ENCODE peak calls at places on chromosomes 5 and 9, in seven cellular contexts. O is CD4-positive, alpha-beta T cell; H is fibroblast of pulmonary artery; Y is brain microvascular endothelial cell; Z is fibroblast of the aortic adventitia; G is heart right ventricle; L is hepatocyte. S is an unnamed sample.

GRCh38 chr9:89234636-89235035 is 56.0 kb upstream of the SHC3 start:
- DNase-seq in G (no peak), L (no peak), Y (no peak), H (peak), O (no peak), Z (peak), S (no peak)

GRCh38 chr9:95409650-95410426 is 92.3 kb upstream of the FANCC start:
- DNase-seq in O (no peak), Y (peak), G (no peak), H (peak), L (peak), Z (peak), S (no peak)

GRCh38 chr5:151278845-151279244 is 24.7 kb downstream of the SLC36A3 start:
- DNase-seq in L (no peak), O (no peak), H (no peak), Z (no peak), G (no peak), Y (no peak), S (no peak)

GRCh38 chr5:167785106-167785505 is 506.3 kb upstream of the WWC1 start:
- DNase-seq in H (no peak), Z (no peak), O (no peak), L (no peak), G (no peak), Y (no peak), S (no peak)

GRCh38 chr9:94851467-94851866 is 125.0 kb downstream of the AOPEP start:
- DNase-seq in O (no peak), Z (no peak), H (no peak), Y (no peak), L (no peak), G (no peak), S (no peak)

GRCh38 chr5:111133436-111133751 is 41.2 kb downstream of the WDR36 start:
- DNase-seq in Y (no peak), O (no peak), G (no peak), Z (no peak), L (no peak), H (no peak), S (no peak)

GRCh38 chr5:142915840-142916424 is 145.8 kb downstream of the ARHGAP26 start:
- DNase-seq in L (peak), Z (no peak), O (no peak), G (no peak), Y (no peak), H (peak), S (no peak)

GRCh38 chr5:90709323-90710148 is 150.9 kb downstream of the ADGRV1 start:
- DNase-seq in H (peak), Z (peak), G (no peak), Y (peak), O (no peak), L (peak), S (no peak)

GRCh38 chr9:124593080-124594058 is 86.2 kb upstream of the NR5A1 start:
- DNase-seq in L (peak), O (no peak), G (no peak), Y (no peak), Z (no peak), H (no peak), S (no peak)

GRCh38 chr5:58156977-58157701 is 302.7 kb downstream of the PLK2 start:
- DNase-seq in Y (peak), G (no peak), Z (peak), L (peak), O (no peak), H (peak), S (no peak)

GRCh38 chr5:141492168-141492885 is 3.4 kb downstream of the PCDHGC5 start:
- DNase-seq in O (no peak), Y (no peak), H (no peak), L (no peak), G (no peak), Z (no peak), S (no peak)

GRCh38 chr5:26719824-26720223 is 318.6 kb downstream of the CDH9 start:
- DNase-seq in O (no peak), Z (no peak), Y (no peak), H (no peak), G (no peak), L (no peak), S (no peak)

GRCh38 chr5:131272365-131273123 is 8.7 kb downstream of the CDC42SE2 start:
- DNase-seq in Z (no peak), H (peak), G (no peak), O (no peak), Y (no peak), L (no peak), S (no peak)

GRCh38 chr5:82480331-82480730 is 202.2 kb upstream of the RPS23 start:
- DNase-seq in G (no peak), Y (no peak), O (no peak), H (no peak), Z (no peak), L (no peak), S (no peak)

GRCh38 chr5:124651663-124652513 is 94.6 kb downstream of the ZNF608 start:
- DNase-seq in Z (peak), Y (peak), G (peak), H (peak), L (peak), O (no peak), S (peak)

GRCh38 chr5:27311544-27311943 is 273.2 kb upstream of the CDH9 start:
- DNase-seq in G (no peak), Y (no peak), O (no peak), L (peak), H (peak), Z (peak), S (no peak)

GRCh38 chr5:116135344-116135743 is 50.5 kb downstream of the COMMD10 start:
- DNase-seq in Z (no peak), O (no peak), Y (no peak), G (no peak), H (no peak), L (no peak), S (no peak)

GRCh38 chr9:105405514-105406131 is 42.2 kb upstream of the FSD1L start:
- DNase-seq in Z (no peak), Y (peak), G (no peak), L (no peak), H (no peak), O (peak), S (peak)

GRCh38 chr5:72597456-72597948 is 90.3 kb upstream of the ZNF366 start:
- DNase-seq in G (no peak), Z (peak), O (no peak), L (peak), H (peak), Y (peak), S (no peak)

GRCh38 chr5:136667789-136668188 is 302.4 kb upstream of the TRPC7 start:
- DNase-seq in Y (no peak), O (no peak), L (no peak), G (no peak), H (no peak), Z (no peak), S (no peak)

GRCh38 chr5:136666970-136667620 is 301.8 kb upstream of the TRPC7 start:
- DNase-seq in L (no peak), Z (no peak), H (no peak), O (no peak), G (no peak), Y (no peak), S (no peak)
- TF ChIP-seq CTCF in L (no peak), Z (no peak), H (no peak), O (no peak), G (no peak), Y (no peak), S (no peak)

GRCh38 chr5:43113546-43113945 is 7.2 kb upstream of the ZNF131 start:
- DNase-seq in O (no peak), H (no peak), L (no peak), Z (no peak), Y (no peak), G (no peak), S (no peak)

GRCh38 chr5:43106290-43106638 is 14.4 kb upstream of the ZNF131 start:
- DNase-seq in O (no peak), Y (peak), G (no peak), H (no peak), Z (no peak), L (no peak), S (no peak)

GRCh38 chr5:43115968-43116367 is 4.7 kb upstream of the ZNF131 start:
- DNase-seq in L (no peak), Z (no peak), Y (no peak), H (no peak), G (no peak), O (no peak), S (no peak)

GRCh38 chr5:43105369-43106289 is 15.1 kb upstream of the ZNF131 start:
- DNase-seq in Z (peak), Y (peak), L (peak), O (peak), G (peak), H (peak), S (peak)

DNA sequence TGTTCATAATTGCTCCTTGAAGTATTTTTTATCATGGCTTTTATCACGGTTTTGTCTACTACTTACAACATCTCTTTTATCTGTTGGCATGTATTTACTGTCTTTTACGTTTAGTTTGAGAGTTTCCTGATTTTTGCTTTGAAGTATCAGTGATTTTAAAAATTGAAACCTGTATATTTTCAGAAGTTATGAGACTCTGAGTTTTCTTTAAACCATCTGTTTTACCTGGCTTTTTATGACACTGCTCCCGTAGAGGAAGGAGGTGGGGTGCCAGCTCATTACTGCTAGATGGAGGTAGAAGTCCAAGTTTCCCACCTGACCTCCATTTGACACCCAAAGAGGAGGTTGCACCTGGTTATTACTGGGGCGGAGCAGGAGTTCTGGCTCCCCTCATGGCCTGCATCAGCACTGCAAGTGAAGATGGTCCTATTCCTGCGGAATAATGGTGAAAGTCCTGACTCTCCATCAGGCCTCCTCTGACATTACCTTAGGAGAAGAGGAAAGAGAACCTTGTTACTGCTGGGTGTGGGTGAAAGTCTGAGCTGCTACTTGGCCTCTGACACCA is 10.0 kb upstream of the ZNF131 start:
- DNase-seq in Z (no peak), O (no peak), H (no peak), G (no peak), Y (no peak), L (peak), S (no peak)
- TF ChIP-seq CTCF in Z (peak), O (peak), H (peak), G (no peak), Y (peak), L (peak), S (no peak)

GRCh38 chr5:64637144-64637543 is 53.2 kb upstream of the SHISAL2B start:
- DNase-seq in H (no peak), Z (no peak), L (no peak), O (no peak), G (no peak), Y (no peak), S (no peak)
- TF ChIP-seq CTCF in H (no peak), Z (no peak), L (no peak), O (no peak), G (no peak), Y (no peak), S (no peak)

GRCh38 chr9:122011818-122012498 is 81.2 kb downstream of the TTLL11 start:
- DNase-seq in O (no peak), H (no peak), G (no peak), Z (no peak), L (no peak), Y (no peak), S (no peak)

GRCh38 chr9:122020398-122020797 is 72.7 kb downstream of the TTLL11 start:
- DNase-seq in Z (peak), L (no peak), Y (no peak), G (no peak), H (peak), O (no peak), S (no peak)

GRCh38 chr9:122015165-122015821 is 77.8 kb downstream of the TTLL11 start:
- DNase-seq in Y (no peak), O (no peak), Z (no peak), H (no peak), G (no peak), L (no peak), S (no peak)

GRCh38 chr9:122016309-122016708 is 76.8 kb downstream of the TTLL11 start:
- DNase-seq in H (no peak), O (no peak), L (no peak), Z (no peak), Y (no peak), G (no peak), S (no peak)

GRCh38 chr9:122016789-122017188 is 76.3 kb downstream of the TTLL11 start:
- DNase-seq in H (peak), O (no peak), L (no peak), G (no peak), Y (no peak), Z (peak), S (no peak)
- TF ChIP-seq CTCF in H (peak), O (no peak), L (peak), G (peak), Y (peak), Z (peak), S (no peak)

GRCh38 chr9:91034521-91034920 is 232.9 kb downstream of the SYK start:
- DNase-seq in Z (no peak), O (no peak), L (no peak), H (no peak), Y (no peak), G (no peak), S (no peak)
- TF ChIP-seq CTCF in Z (no peak), O (no peak), L (no peak), H (no peak), Y (no peak), G (no peak), S (no peak)

GRCh38 chr5:180595046-180595379 is 3.7 kb upstream of the SCGB3A1 start:
- DNase-seq in Y (no peak), Z (no peak), L (no peak), O (no peak), H (no peak), G (no peak), S (no peak)

GRCh38 chr5:180594311-180595045 is 3.2 kb upstream of the SCGB3A1 start:
- DNase-seq in H (no peak), G (no peak), Y (no peak), L (no peak), O (no peak), Z (no peak), S (no peak)

GRCh38 chr5:180596668-180597231 is 5.5 kb upstream of the SCGB3A1 start:
- DNase-seq in G (no peak), O (no peak), Z (no peak), L (no peak), H (no peak), Y (no peak), S (no peak)

GRCh38 chr5:180595381-180596114 is 4.2 kb upstream of the SCGB3A1 start:
- DNase-seq in H (no peak), G (no peak), Z (no peak), Y (no peak), O (no peak), L (no peak), S (no peak)

GRCh38 chr5:180596115-180596667 is 4.9 kb upstream of the SCGB3A1 start:
- DNase-seq in H (no peak), G (no peak), O (no peak), L (no peak), Y (no peak), Z (no peak), S (no peak)
- TF ChIP-seq CTCF in H (no peak), G (no peak), O (no peak), L (no peak), Y (no peak), Z (no peak), S (no peak)

DNA sequence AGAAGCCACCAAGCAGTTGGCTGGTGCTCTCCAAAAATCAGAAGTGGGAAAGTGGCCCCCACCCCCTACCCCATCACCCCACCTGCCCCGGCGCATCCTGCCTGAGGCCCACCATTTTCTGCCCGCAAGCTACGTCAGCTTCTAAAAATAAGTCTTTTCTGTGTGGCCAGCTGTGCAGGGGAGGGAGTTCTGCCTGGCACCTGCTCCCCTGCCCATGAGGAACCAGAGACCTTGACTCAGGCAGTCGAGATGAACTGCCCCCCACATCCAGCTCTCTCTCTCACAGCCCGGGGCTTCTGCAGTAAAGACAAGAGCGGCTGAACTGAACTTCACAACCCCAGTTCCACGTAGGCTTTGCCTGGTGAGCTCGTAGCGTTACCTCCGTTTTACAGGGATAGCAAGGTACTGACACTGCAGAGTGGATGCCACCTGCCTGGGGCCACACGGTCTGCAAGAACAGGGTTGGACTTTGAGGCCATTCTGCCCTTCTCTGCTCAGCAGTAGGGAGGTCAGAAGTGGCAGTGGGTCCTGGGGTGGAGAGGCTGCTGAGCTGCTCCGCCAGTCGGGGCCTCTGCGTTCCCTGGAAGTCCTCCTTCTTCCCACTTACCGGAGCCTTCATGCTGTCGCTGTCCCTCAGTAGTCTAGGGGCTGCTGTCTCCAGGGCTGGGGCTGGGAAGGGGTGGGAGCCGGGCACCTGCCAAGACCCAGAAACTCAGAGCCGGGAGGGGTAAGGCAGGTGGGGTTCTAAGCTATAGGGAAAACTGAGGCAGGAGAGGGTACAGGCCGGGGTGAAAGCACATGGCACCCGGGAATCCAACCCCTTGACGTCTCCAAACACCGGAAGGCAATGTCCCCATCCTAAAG is 808 bp downstream of the ST6GALNAC4 start:
- DNase-seq in Z (no peak), H (no peak), Y (no peak), L (no peak), G (no peak), O (no peak), S (no peak)
- TF ChIP-seq CTCF in Z (no peak), H (no peak), Y (no peak), L (no peak), G (no peak), O (no peak), S (no peak)

DNA sequence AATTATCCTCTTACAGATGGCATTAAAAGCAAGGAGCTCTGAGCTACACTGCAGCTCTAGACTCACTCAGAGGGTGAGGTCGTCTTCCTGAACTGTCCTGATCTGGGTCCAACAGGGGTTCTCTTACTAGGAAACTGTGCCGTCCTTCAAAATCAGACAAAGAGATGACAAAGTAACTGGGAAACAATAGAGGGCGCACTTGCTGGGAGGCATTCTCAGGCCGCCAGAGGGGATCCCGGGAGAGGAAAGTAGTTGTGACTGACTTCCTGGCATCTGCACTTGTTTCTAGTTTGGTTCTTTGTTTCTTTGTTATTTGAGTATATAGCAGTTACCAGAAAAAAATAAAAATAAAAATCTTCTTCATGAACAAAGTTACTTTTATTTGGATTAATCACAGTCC is 142.9 kb upstream of the MSX2 start:
- DNase-seq in L (peak), G (no peak), O (no peak), Y (no peak), H (no peak), Z (no peak), S (no peak)
- TF ChIP-seq CTCF in L (peak), G (peak), O (no peak), Y (peak), H (peak), Z (no peak), S (no peak)

GRCh38 chr5:38749861-38750260 is 96.0 kb upstream of the OSMR start:
- DNase-seq in Z (no peak), Y (no peak), L (no peak), H (no peak), G (no peak), O (no peak), S (no peak)

GRCh38 chr5:38752622-38753021 is 93.2 kb upstream of the OSMR start:
- DNase-seq in G (no peak), Z (no peak), H (no peak), Y (no peak), O (no peak), L (no peak), S (no peak)

GRCh38 chr5:38753776-38754175 is 92.0 kb upstream of the OSMR start:
- DNase-seq in O (no peak), H (no peak), Y (no peak), L (no peak), G (no peak), Z (no peak), S (no peak)

GRCh38 chr5:38755171-38755570 is 90.6 kb upstream of the OSMR start:
- DNase-seq in H (peak), O (no peak), Y (peak), Z (peak), L (no peak), G (no peak), S (no peak)

DNA sequence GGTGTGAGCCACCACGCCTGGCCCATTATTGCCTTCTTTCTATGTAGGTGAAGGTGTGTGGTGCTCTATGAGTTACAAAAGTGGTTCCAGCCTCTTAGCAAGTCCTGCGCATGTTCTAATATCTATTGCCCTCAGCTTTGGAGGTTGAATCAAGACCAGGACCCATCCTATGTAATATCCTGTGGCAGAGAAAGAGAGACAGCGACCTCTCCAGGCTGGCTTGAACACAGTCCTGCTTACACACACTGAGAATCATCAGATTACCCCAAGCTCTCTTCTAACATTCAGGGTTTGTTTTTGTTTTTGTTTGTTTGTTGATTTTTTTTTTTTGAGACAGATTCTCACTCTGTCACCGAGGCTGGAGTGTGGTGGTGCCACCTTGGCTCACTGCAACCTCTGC is 94.7 kb upstream of the OSMR start:
- DNase-seq in Y (no peak), O (no peak), Z (no peak), G (no peak), H (peak), L (no peak), S (no peak)
- TF ChIP-seq CTCF in Y (peak), O (no peak), Z (no peak), G (no peak), H (peak), L (peak), S (no peak)

S was measured in natural killer cell.